ENCODE peak calls at places on chromosome 5, in six cellular contexts. M is left lung, I is heart right ventricle, W is gastrocnemius medialis, E is upper lobe of left lung, R is colonic mucosa. K is an unnamed sample. For H3K36me3, the result is how much of the 10 kb centered on the place peaks cover.

GRCh38 chr5:151670953-151671636 is 15.6 kb downstream of the SPARC start:
- DNase-seq in M (no peak), I (no peak), W (no peak), E (no peak), R (no peak), K (no peak)

GRCh38 chr5:16179511-16179935 is at the start of gene MARCHF11:
- DNase-seq in M (no peak), I (no peak), W (no peak), E (no peak), R (no peak), K (no peak)

GRCh38 chr5:135821061-135821781 is 13.2 kb upstream of the SLC25A48 start:
- DNase-seq in M (no peak), I (no peak), W (no peak), E (no peak), R (no peak), K (no peak)

GRCh38 chr5:78002690-78003089 is 226.6 kb upstream of the TBCA start:
- DNase-seq in M (no peak), I (peak), W (no peak), E (no peak), R (no peak), K (no peak)

GRCh38 chr5:134579284-134579771 is 53.3 kb downstream of the SAR1B start:
- DNase-seq in M (peak), I (no peak), W (no peak), E (no peak), R (no peak), K (no peak)

GRCh38 chr5:57267796-57268195 is 93.9 kb downstream of the GPBP1 start:
- DNase-seq in M (no peak), I (no peak), W (no peak), E (no peak), R (no peak), K (no peak)

GRCh38 chr5:72387985-72388384 is 67.8 kb downstream of the PTCD2 start:
- DNase-seq in M (no peak), I (no peak), W (no peak), E (no peak), R (no peak), K (no peak)

GRCh38 chr5:76085286-76085579 is 2.0 kb downstream of the SV2C start:
- DNase-seq in M (no peak), I (no peak), W (no peak), E (no peak), R (no peak), K (no peak)

GRCh38 chr5:134813407-134813806 is 32.4 kb upstream of the C5orf24 start:
- DNase-seq in M (no peak), I (no peak), W (no peak), E (no peak), R (no peak), K (no peak)

DNA sequence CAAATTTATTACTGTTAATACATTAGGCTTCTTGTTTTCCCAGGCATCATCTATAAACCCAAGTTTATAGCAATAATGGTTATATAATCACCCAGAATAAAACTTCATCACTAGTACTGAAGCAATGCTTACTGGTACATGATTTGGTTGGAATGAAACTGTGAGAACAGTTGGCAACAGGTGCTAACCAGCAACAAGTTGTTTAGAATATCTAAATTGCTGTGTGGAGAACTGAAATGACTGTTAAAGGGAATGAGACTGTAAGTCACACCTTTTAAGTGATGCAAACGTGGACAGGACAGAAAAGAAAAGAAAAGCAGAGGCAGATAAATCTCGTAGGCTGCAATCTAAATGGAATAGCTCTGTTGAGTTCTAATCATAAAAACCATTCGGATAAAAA is 2.5 kb downstream of the YIPF5 start:
- DNase-seq in M (no peak), I (no peak), W (no peak), E (no peak), R (no peak), K (no peak)
- H3K36me3 ChIP-seq in M (under half), I (half or more), W (under half), E (under half), R (under half), K (under half)

GRCh38 chr5:116739648-116740047 is 165.0 kb upstream of the SEMA6A start:
- DNase-seq in M (no peak), I (no peak), W (no peak), E (no peak), R (no peak), K (no peak)
- H3K4me3 ChIP-seq in M (no peak), I (peak), W (no peak), E (no peak), R (no peak), K (no peak)

DNA sequence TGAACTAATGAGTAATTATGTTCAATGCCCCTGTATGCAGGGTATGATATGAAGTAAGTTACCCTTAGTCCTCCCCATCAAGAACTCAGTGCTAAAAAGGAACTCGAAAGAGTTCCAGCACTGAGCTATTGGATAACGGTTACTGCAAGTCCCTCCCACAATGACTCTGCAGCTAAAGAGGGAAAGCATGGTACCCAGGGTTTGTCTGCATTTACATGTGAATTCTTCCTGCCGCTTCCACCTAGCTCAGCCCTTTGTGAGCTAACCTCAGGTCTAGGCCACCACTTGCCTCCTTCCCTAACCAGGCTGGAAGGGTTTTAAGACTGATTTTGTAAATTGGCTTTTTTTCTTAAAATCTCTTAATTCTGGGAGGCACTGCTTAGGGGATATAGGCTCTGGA is 376.8 kb downstream of the EBF1 start:
- DNase-seq in M (no peak), I (no peak), W (no peak), E (no peak), R (no peak), K (no peak)
- H3K36me3 ChIP-seq in M (under half), I (under half), W (under half), E (under half), R (under half), K (under half)

DNA sequence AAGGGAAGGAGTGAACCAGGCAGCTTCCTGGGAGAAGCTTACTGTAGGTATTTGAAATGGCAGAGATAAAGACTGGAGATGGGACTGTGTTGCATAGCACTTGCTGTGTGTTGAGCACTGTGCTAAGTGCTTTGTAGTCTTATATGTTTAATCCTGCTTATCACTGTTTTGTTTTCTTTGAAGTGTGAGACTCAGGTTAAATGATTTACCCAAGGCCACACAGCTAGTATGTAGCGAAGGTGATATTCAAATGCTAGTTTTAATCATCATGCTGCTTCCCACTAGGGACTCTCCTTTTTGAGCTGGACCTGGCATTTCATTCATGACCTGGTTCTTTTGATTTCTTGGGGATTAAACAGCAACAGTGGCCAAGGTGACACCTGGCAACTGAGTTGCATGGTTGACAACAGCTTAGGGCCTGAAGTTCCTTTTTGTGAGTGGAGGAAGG is 35.3 kb upstream of the SPRY4 start:
- DNase-seq in M (no peak), I (no peak), W (no peak), E (no peak), R (no peak), K (no peak)
- H3K4me3 ChIP-seq in M (no peak), I (no peak), W (no peak), E (no peak), R (no peak), K (no peak)

GRCh38 chr5:179198865-179199645 is 138.9 kb downstream of the ZNF354C start:
- DNase-seq in M (peak), I (no peak), W (no peak), E (no peak), R (no peak), K (no peak)
- H3K36me3 ChIP-seq in M (under half), I (under half), W (under half), E (under half), R (under half), K (under half)

DNA sequence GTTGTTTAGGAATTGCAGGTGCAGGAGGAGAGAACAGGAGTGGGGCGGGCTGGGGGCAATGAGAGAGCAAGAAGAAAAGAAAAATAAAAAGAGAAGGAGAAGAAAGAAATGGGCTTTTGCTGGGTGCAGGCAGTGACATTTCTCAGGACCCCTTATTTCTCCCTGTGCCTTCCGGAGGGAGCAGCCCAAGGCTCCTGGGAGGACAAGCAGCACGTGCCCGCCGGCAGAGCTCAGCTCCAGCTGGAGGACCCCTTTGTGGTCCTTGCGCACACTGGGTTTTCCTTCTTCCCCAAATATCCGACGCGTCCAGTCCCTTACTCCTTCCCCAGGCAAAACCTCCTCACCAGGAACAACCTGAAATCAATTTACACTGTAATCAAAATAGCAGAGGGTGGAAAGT is 2.0 kb downstream of the BTNL9 start:
- DNase-seq in M (no peak), I (no peak), W (no peak), E (no peak), R (no peak), K (peak)
- H3K4me3 ChIP-seq in M (no peak), I (peak), W (peak), E (peak), R (no peak), K (peak)

GRCh38 chr5:446864-447263 is 3.9 kb downstream of the EXOC3 start:
- DNase-seq in M (no peak), I (no peak), W (no peak), E (peak), R (no peak), K (no peak)

GRCh38 chr5:448766-449090 is 5.8 kb downstream of the EXOC3 start:
- DNase-seq in M (no peak), I (no peak), W (no peak), E (no peak), R (no peak), K (no peak)

GRCh38 chr5:449151-449550 is 6.2 kb downstream of the EXOC3 start:
- DNase-seq in M (no peak), I (no peak), W (no peak), E (no peak), R (no peak), K (no peak)

GRCh38 chr5:447501-447900 is 4.5 kb downstream of the EXOC3 start:
- DNase-seq in M (no peak), I (no peak), W (no peak), E (no peak), R (no peak), K (no peak)

DNA sequence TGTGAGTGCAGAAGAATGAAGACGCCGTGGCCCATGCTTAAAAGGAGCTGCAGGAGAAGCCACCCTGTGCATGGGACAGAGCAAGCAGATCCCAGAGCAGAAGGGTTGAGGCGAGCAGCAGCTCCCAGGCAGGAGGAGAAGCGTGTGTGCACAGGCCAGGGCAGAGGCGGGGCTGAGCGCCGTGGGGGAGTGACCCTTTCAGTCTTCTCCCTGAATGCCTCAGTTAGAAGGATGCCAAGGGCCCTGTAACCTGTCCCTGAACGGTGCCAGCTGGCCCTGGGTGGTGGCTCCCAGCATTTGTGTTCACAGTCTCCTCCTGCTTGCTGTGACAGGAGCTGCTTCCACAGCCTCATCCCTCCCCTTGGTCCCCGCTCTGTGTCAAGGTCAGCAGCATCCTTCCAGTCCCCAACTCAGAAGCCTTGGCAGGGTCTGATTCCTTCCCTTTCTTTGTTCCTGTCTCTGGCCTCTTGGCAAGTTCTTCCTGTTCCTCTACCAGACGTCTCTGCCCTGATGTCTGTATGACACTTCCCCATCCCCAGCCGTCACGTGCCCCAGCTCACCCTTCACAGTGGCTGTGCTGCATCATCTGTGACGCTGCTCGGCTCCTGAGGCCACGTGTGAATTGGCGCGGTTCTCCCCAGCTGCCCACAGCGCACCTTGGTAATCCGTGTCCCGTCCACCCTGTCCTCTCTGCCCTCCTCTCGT is 5.2 kb downstream of the EXOC3 start:
- DNase-seq in M (peak), I (no peak), W (no peak), E (peak), R (no peak), K (no peak)
- H3K36me3 ChIP-seq in M (under half), I (half or more), W (half or more), E (under half), R (under half), K (half or more)

DNA sequence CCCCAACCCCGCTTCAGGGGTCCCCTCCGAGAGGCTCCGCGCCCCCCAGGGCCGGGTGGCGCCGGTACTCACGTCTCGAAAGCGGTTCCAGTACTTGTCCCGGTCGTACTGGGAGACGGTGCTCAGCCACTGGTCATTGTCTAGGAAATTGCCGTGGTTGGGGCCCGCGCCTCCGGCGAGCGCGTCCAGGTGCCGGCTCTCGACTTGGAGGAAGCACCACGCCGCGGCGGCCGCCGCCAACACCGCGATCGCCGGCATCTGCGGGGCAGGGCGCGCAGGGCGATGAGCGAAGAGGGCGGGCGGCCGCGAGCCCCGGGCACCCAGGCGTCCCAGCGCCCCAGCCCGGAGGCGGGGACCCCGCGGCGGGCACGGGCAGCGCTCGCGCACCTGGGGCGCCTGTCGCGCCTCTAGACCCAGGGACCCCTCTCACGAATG is 808 bp downstream of the SPOCK1 start:
- DNase-seq in M (peak), I (no peak), W (no peak), E (no peak), R (no peak), K (no peak)
- H3K4me3 ChIP-seq in M (peak), I (peak), W (peak), E (peak), R (peak), K (peak)